ENCODE peak calls at places on chromosomes 5 and 9, in nine cellular contexts. X is testis; L is OCI-LY7; B is stimulated activated CD4-positive, alpha-beta T cell treated with anti-CD3 and anti-CD28 coated beads, Interleukin-15, amount 100 ng/mL, for 1 hour; S is heart right ventricle; J is activated naive CD4-positive, alpha-beta T cell; U is AG09319; V is GM03348; C is neural progenitor cell. P is an unnamed sample.

GRCh38 chr9:127128341-127129072 is 6.1 kb upstream of the ANGPTL2 start:
- DNase-seq in X (no peak), U (no peak), C (no peak), B (no peak), S (peak), V (peak), L (no peak), J (no peak), P (peak)

GRCh38 chr5:155472780-155473179 is 459.2 kb downstream of the KIF4B start:
- DNase-seq in J (no peak), U (no peak), S (no peak), C (no peak), X (no peak), V (no peak), B (no peak), L (no peak), P (no peak)

GRCh38 chr5:108311682-108312081 is 70.2 kb downstream of the FBXL17 start:
- DNase-seq in S (no peak), L (no peak), B (no peak), U (no peak), C (no peak), J (no peak), X (no peak), V (no peak), P (no peak)

GRCh38 chr5:152649609-152650008 is 244.5 kb upstream of the NMUR2 start:
- DNase-seq in J (no peak), X (no peak), L (no peak), U (no peak), S (no peak), B (no peak), C (no peak), V (no peak), P (no peak)

GRCh38 chr9:95085861-95086563 is 231.5 kb downstream of the FANCC start:
- DNase-seq in J (no peak), X (no peak), L (no peak), V (no peak), U (no peak), C (no peak), S (peak), B (no peak), P (no peak)

GRCh38 chr9:36970007-36970888 is 63.8 kb downstream of the PAX5 start:
- DNase-seq in V (no peak), B (no peak), J (no peak), S (no peak), X (no peak), U (no peak), C (no peak), L (no peak), P (no peak)

GRCh38 chr9:27377147-27377807 is 80.3 kb upstream of the EQTN start:
- DNase-seq in X (no peak), U (no peak), B (no peak), J (no peak), V (no peak), C (no peak), L (peak), S (no peak), P (no peak)

GRCh38 chr9:137666950-137667670 is 48.3 kb downstream of the EHMT1 start:
- DNase-seq in J (no peak), V (no peak), B (no peak), L (peak), C (peak), S (no peak), X (peak), U (no peak), P (no peak)

GRCh38 chr9:124869986-124870560 is 8.1 kb downstream of the ARPC5L start:
- DNase-seq in S (no peak), L (peak), X (peak), J (peak), C (no peak), B (peak), V (peak), U (no peak), P (peak)

GRCh38 chr5:168790691-168791230 is 211.6 kb upstream of the PANK3 start:
- DNase-seq in X (no peak), J (no peak), U (no peak), C (peak), V (no peak), S (no peak), B (no peak), L (no peak), P (no peak)

GRCh38 chr5:168822248-168822744 is 243.1 kb upstream of the PANK3 start:
- DNase-seq in L (no peak), B (no peak), C (no peak), X (no peak), S (no peak), U (no peak), V (no peak), J (no peak), P (no peak)

GRCh38 chr9:110640736-110641135 is 27.9 kb upstream of the MUSK start:
- DNase-seq in V (no peak), B (no peak), C (peak), X (no peak), U (no peak), L (no peak), S (no peak), J (no peak), P (no peak)

GRCh38 chr5:41636605-41637004 is 126.2 kb upstream of the PLCXD3 start:
- DNase-seq in B (no peak), S (no peak), J (no peak), U (no peak), L (peak), X (peak), V (peak), C (peak), P (no peak)

GRCh38 chr5:135032613-135033025 is 1.4 kb downstream of the PITX1 start:
- DNase-seq in V (no peak), S (no peak), X (no peak), B (no peak), C (no peak), L (no peak), J (no peak), U (no peak), P (no peak)

GRCh38 chr9:8850916-8851315 is 1051.3 kb upstream of the DMAC1 start:
- DNase-seq in C (no peak), U (no peak), X (no peak), B (no peak), L (no peak), S (no peak), J (no peak), V (no peak), P (no peak)

GRCh38 chr9:96423322-96423984 is 5.3 kb upstream of the ZNF367 start:
- DNase-seq in B (no peak), C (no peak), U (no peak), S (no peak), V (no peak), J (no peak), L (no peak), X (no peak), P (no peak)

GRCh38 chr9:107620801-107621200 is 131.2 kb upstream of the KLF4 start:
- DNase-seq in S (no peak), C (no peak), J (no peak), B (no peak), X (peak), U (no peak), V (no peak), L (no peak), P (no peak)

GRCh38 chr9:74304598-74304997 is 192.5 kb upstream of the RORB start:
- DNase-seq in J (no peak), C (peak), U (no peak), V (no peak), X (no peak), S (no peak), B (no peak), L (no peak), P (no peak)

GRCh38 chr9:15133488-15133887 is 173.5 kb downstream of the TTC39B start:
- DNase-seq in L (no peak), B (no peak), J (no peak), X (no peak), C (no peak), V (no peak), U (no peak), S (no peak), P (no peak)

GRCh38 chr9:14532716-14533115 is 160.5 kb downstream of the ZDHHC21 start:
- DNase-seq in B (no peak), L (no peak), V (peak), X (no peak), S (no peak), C (no peak), U (no peak), J (no peak), P (no peak)

GRCh38 chr5:34708777-34709176 is 52.6 kb downstream of the RAI14 start:
- DNase-seq in U (no peak), X (no peak), L (no peak), S (no peak), J (no peak), B (no peak), C (no peak), V (no peak), P (no peak)

GRCh38 chr5:134245101-134245604 is 19.3 kb upstream of the PPP2CA start:
- DNase-seq in C (peak), X (peak), U (no peak), B (no peak), V (peak), S (no peak), J (no peak), L (no peak), P (no peak)

GRCh38 chr5:102483736-102484135 is 15.1 kb downstream of the SLCO6A1 start:
- DNase-seq in L (no peak), C (no peak), J (no peak), X (no peak), U (no peak), B (no peak), V (peak), S (no peak), P (no peak)

GRCh38 chr9:71549023-71549422 is 219.3 kb downstream of the CEMIP2 start:
- DNase-seq in S (no peak), L (peak), V (no peak), U (no peak), C (no peak), B (no peak), X (no peak), J (no peak), P (no peak)

GRCh38 chr5:97528941-97529340 is 345.9 kb upstream of the RIOK2 start:
- DNase-seq in C (no peak), X (no peak), B (no peak), S (no peak), U (peak), V (peak), L (no peak), J (no peak), P (no peak)

GRCh38 chr5:76801159-76801802 is 17.5 kb upstream of the F2RL1 start:
- DNase-seq in V (peak), X (no peak), S (no peak), U (peak), J (no peak), C (no peak), L (no peak), B (no peak), P (no peak)

GRCh38 chr9:106945727-106946690 is 83.0 kb downstream of the ZNF462 start:
- DNase-seq in X (no peak), J (no peak), B (no peak), L (no peak), S (no peak), U (peak), C (no peak), V (peak), P (no peak)

GRCh38 chr5:128101676-128102075 is 18.1 kb downstream of the SLC12A2 start:
- DNase-seq in J (no peak), V (peak), C (no peak), U (no peak), S (no peak), X (no peak), L (no peak), B (no peak), P (no peak)

GRCh38 chr5:170273968-170274710 is 23.4 kb downstream of the LCP2 start:
- DNase-seq in B (no peak), X (peak), J (no peak), L (peak), S (no peak), V (no peak), C (peak), U (no peak), P (no peak)

GRCh38 chr5:103587185-103587748 is 24.7 kb upstream of the NUDT12 start:
- DNase-seq in L (no peak), C (peak), U (no peak), B (no peak), J (no peak), V (peak), X (no peak), S (no peak), P (no peak)

GRCh38 chr5:137084016-137084415 is 415.1 kb downstream of the SPOCK1 start:
- DNase-seq in L (no peak), S (no peak), B (no peak), V (no peak), J (no peak), C (no peak), X (no peak), U (no peak), P (no peak)

GRCh38 chr9:127979333-127980055 is 1.3 kb downstream of the EEIG1 start:
- DNase-seq in V (peak), S (no peak), X (peak), L (peak), U (no peak), B (no peak), C (peak), J (no peak), P (peak)

GRCh38 chr5:149448831-149449714 is 70.0 kb upstream of the IL17B start:
- DNase-seq in C (peak), L (peak), U (no peak), S (no peak), X (no peak), V (no peak), B (no peak), J (no peak), P (no peak)

GRCh38 chr5:54460181-54460919 is 4.9 kb downstream of the HSPB3 start:
- DNase-seq in B (no peak), X (peak), C (no peak), L (no peak), V (peak), U (no peak), S (no peak), J (no peak), P (no peak)

GRCh38 chr5:143390941-143391340 is 12.5 kb downstream of the NR3C1 start:
- DNase-seq in U (no peak), S (no peak), J (no peak), L (no peak), C (no peak), V (no peak), B (no peak), X (no peak), P (no peak)

GRCh38 chr5:78829811-78830499 is 155.2 kb downstream of the ARSB start:
- DNase-seq in B (no peak), C (no peak), S (peak), U (no peak), V (peak), L (no peak), X (peak), J (no peak), P (peak)